ENCODE peak calls at places on chromosome 9, in ten cellular contexts. L, M, F, P, Q, H, G, A, D and R are unnamed samples.

GRCh38 chr9:26744362-26744965 is 148.1 kb downstream of the CAAP1 start:
- DNase-seq in D (no peak), A (no peak), Q (no peak), F (peak; percentile 31), L (peak; percentile 35), M (peak; percentile 50), G (no peak), P (peak; percentile 38), H (peak; percentile 60), R (no peak)

GRCh38 chr9:100084145-100084478 is 14.7 kb downstream of the ERP44 start:
- DNase-seq in L (no peak), F (no peak), H (no peak), Q (no peak), D (no peak), A (no peak), G (no peak), M (no peak), P (no peak), R (no peak)

GRCh38 chr9:126474201-126474765 is 139.4 kb upstream of the LMX1B start:
- DNase-seq in L (peak; percentile 61), A (no peak), F (no peak), G (no peak), D (no peak), P (peak; percentile 56), M (peak; percentile 18), H (peak; percentile 14), Q (no peak), R (no peak)

GRCh38 chr9:108325406-108325805 is 530.4 kb downstream of the ACTL7B start:
- DNase-seq in M (no peak), G (no peak), Q (no peak), F (no peak), A (no peak), P (no peak), L (no peak), H (no peak), D (no peak), R (no peak)

GRCh38 chr9:12681620-12682019 is 11.6 kb upstream of the TYRP1 start:
- DNase-seq in Q (no peak), F (no peak), H (no peak), D (no peak), A (no peak), G (no peak), L (peak; percentile 25), P (peak; percentile 67), M (no peak), R (no peak)

GRCh38 chr9:23824241-23825142 is 1.5 kb downstream of the ELAVL2 start:
- DNase-seq in P (no peak), L (peak; percentile 2), M (no peak), F (peak; percentile 90), Q (no peak), G (no peak), H (no peak), A (peak; percentile 85), D (no peak), R (no peak)

GRCh38 chr9:95565982-95566381 is 49.2 kb upstream of the PTCH1 start:
- DNase-seq in L (no peak), G (no peak), A (no peak), M (no peak), Q (no peak), D (no peak), P (no peak), H (no peak), F (no peak), R (no peak)

GRCh38 chr9:123863164-123863855 is 66.6 kb downstream of the DENND1A start:
- DNase-seq in Q (no peak), L (peak; percentile 72), G (no peak), D (no peak), H (peak; percentile 48), M (peak; percentile 63), P (no peak), A (no peak), F (peak; percentile 51), R (no peak)

GRCh38 chr9:78566948-78567675 is 270.2 kb downstream of the PSAT1 start:
- DNase-seq in D (no peak), G (no peak), L (peak; percentile 31), P (peak; percentile 74), H (peak; percentile 79), A (no peak), Q (no peak), F (no peak), M (peak; percentile 20), R (no peak)

GRCh38 chr9:112887377-112887776 is 3.3 kb downstream of the SLC46A2 start:
- DNase-seq in A (peak; percentile 89), L (no peak), H (no peak), G (no peak), D (no peak), P (no peak), M (no peak), Q (no peak), F (peak; percentile 59), R (no peak)

GRCh38 chr9:112891521-112891920 is 845 bp upstream of the SLC46A2 start:
- DNase-seq in M (no peak), H (no peak), G (no peak), A (no peak), Q (no peak), D (no peak), P (no peak), L (no peak), F (no peak), R (no peak)

GRCh38 chr9:112886351-112886750 is 4.3 kb downstream of the SLC46A2 start:
- DNase-seq in M (no peak), H (no peak), G (no peak), D (no peak), Q (no peak), A (no peak), F (no peak), P (no peak), L (no peak), R (no peak)

GRCh38 chr9:112894031-112894430 is 3.4 kb upstream of the SLC46A2 start:
- DNase-seq in M (peak; percentile 60), P (peak; percentile 33), H (no peak), A (no peak), G (no peak), Q (no peak), F (no peak), D (no peak), L (no peak), R (no peak)

GRCh38 chr9:112890106-112891081 is at the start of gene SLC46A2:
- DNase-seq in G (no peak), M (no peak), A (peak; percentile 80), Q (no peak), F (peak; percentile 70), L (no peak), H (no peak), P (no peak), D (no peak), R (no peak)
- H3K4me3 ChIP-seq in G (peak within 1 kb of the TSS; percentile 59), M (peak within 1 kb of the TSS; percentile 40), A (peak within 1 kb of the TSS; percentile 70), Q (peak within 1 kb of the TSS; percentile 16), F (peak within 1 kb of the TSS; percentile 49), L (peak within 1 kb of the TSS; percentile 51), H (peak within 1 kb of the TSS; percentile 33), P (peak within 1 kb of the TSS; percentile 33), D (peak within 1 kb of the TSS; percentile 44), R (no peak within 1 kb of the TSS)

GRCh38 chr9:38227061-38227540 is 158.1 kb upstream of the SHB start:
- DNase-seq in D (peak; percentile 26), A (peak; percentile 91), L (peak; percentile 53), Q (peak; percentile 20), P (peak; percentile 93), G (no peak), M (peak; percentile 76), F (peak; percentile 58), H (peak; percentile 39), R (peak; percentile 75)
- H3K4me3 ChIP-seq in D (no peak overlapping the region), A (peak overlapping the region; percentile 61), L (no peak overlapping the region), Q (no peak overlapping the region), P (no peak overlapping the region), G (peak overlapping the region; percentile 46), M (no peak overlapping the region), F (peak overlapping the region; percentile 14), H (no peak overlapping the region), R (no peak overlapping the region)

DNA sequence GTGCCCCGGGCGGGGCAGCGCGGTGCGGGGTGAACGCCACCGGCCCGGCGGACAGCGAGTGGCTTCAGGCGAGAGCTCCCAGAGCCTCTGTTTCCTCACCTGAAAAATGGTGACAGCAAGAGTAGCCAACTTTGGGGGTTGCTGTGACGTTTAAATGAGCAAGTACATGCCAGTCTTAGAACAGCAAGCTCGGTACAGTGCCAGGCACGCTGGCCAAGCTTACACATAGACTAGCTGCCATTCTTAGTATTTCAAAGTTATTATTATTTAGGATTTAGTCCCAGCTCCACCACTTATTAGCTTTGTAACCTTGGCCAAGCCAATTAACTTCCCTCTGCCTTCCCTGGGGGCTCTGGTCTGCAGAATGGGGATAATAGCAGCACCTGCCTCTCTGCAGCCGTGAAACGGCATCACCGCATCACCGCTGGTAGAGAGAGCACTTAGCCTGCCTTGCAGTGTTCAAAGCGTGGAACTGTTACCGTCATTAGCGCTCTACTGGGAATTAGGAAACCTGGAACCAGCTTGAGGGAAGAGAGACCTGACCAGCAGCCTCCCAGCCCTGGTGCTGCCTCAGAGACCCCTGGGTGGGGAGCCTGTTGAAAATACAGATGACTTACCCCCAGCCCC is at the start of gene C9orf50:
- DNase-seq in D (no peak), L (no peak), H (no peak), Q (no peak), F (no peak), A (no peak), G (no peak), M (no peak), P (no peak), R (no peak)
- H3K4me3 ChIP-seq in D (peak within 1 kb of the TSS; percentile 38), L (peak within 1 kb of the TSS; percentile 58), H (peak within 1 kb of the TSS; percentile 43), Q (peak within 1 kb of the TSS; percentile 29), F (peak within 1 kb of the TSS; percentile 51), A (peak within 1 kb of the TSS; percentile 76), G (peak within 1 kb of the TSS; percentile 79), M (peak within 1 kb of the TSS; percentile 39), P (peak within 1 kb of the TSS; percentile 51), R (peak within 1 kb of the TSS; percentile 35)

GRCh38 chr9:85158512-85158911 is 489.0 kb downstream of the NTRK2 start:
- DNase-seq in Q (no peak), G (no peak), F (no peak), L (no peak), M (no peak), P (no peak), D (no peak), H (no peak), A (no peak), R (no peak)

GRCh38 chr9:85151247-85151646 is 481.7 kb downstream of the NTRK2 start:
- DNase-seq in G (no peak), D (no peak), P (no peak), F (no peak), Q (no peak), M (no peak), A (no peak), H (no peak), L (no peak), R (no peak)

GRCh38 chr9:85157763-85158162 is 488.2 kb downstream of the NTRK2 start:
- DNase-seq in H (no peak), A (no peak), D (no peak), Q (no peak), G (no peak), P (no peak), L (no peak), F (peak; percentile 21), M (no peak), R (no peak)

GRCh38 chr9:85155380-85155779 is 485.9 kb downstream of the NTRK2 start:
- DNase-seq in H (no peak), M (no peak), F (no peak), L (peak; percentile 8), P (no peak), Q (no peak), D (no peak), A (no peak), G (no peak), R (no peak)

DNA sequence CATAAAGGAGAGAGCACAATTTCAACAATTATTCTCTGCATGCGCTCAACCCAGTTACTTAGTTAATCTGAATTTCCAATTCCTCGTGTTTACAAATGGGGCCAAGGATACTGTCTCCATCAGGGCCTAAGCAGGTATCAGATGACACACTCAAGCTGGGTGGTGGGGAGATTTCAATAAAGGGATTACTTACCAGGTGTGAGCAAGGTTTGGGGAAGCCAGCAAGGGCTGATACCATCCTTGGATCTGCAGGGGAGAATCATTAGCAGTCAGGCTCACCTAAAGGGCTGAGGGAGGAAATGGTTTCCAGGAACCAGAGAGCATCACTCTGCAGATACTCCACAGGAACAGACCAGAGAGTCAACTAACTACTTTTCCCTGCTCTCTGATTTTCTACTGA is 487.1 kb downstream of the NTRK2 start:
- DNase-seq in F (no peak), L (no peak), M (no peak), Q (no peak), P (no peak), G (no peak), H (no peak), D (no peak), A (peak; percentile 63), R (no peak)
- H3K4me3 ChIP-seq in F (no peak overlapping the region), L (no peak overlapping the region), M (no peak overlapping the region), Q (no peak overlapping the region), P (no peak overlapping the region), G (no peak overlapping the region), H (no peak overlapping the region), D (no peak overlapping the region), A (peak overlapping the region; percentile 72), R (no peak overlapping the region)